ENCODE peak calls at places on chromosomes 7 and 10, in seven cellular contexts. P is GM19239; F is stimulated activated CD4-positive, alpha-beta T cell treated with anti-CD3 and anti-CD28 coated beads, Interleukin-15, amount 100 ng/mL, for 48 hours; B is nephron progenitor cell; H is midbrain; E is tibial artery; U is HL-60. D is an unnamed sample.

GRCh38 chr7:12623885-12624498 is 53.5 kb downstream of the SCIN start:
- DNase-seq in E (no peak), H (no peak), U (no peak), F (no peak), P (no peak), B (no peak), D (no peak)

GRCh38 chr7:7254319-7254718 is 72.0 kb downstream of the C1GALT1 start:
- DNase-seq in P (no peak), H (no peak), U (no peak), E (no peak), B (no peak), F (no peak), D (no peak)

GRCh38 chr10:64271508-64271907 is 750.3 kb downstream of the REEP3 start:
- DNase-seq in U (no peak), H (no peak), P (no peak), F (no peak), E (no peak), B (no peak), D (no peak)

GRCh38 chr10:63718006-63718405 is 196.8 kb downstream of the REEP3 start:
- DNase-seq in B (no peak), F (no peak), E (no peak), U (no peak), P (no peak), H (no peak), D (no peak)

GRCh38 chr10:47405829-47406547 is 21.9 kb upstream of the ZNF488 start:
- DNase-seq in P (no peak), E (peak), B (no peak), H (no peak), U (no peak), F (no peak), D (no peak)

GRCh38 chr10:112959207-112959838 is 9.3 kb downstream of the TCF7L2 start:
- DNase-seq in P (no peak), H (no peak), F (no peak), B (no peak), U (no peak), E (no peak), D (no peak)

GRCh38 chr7:4209126-4209525 is 473.0 kb upstream of the FOXK1 start:
- DNase-seq in H (no peak), P (no peak), B (no peak), U (no peak), E (peak), F (no peak), D (no peak)

GRCh38 chr7:23357190-23358093 is 58.3 kb downstream of the MALSU1 start:
- DNase-seq in H (no peak), P (peak), U (no peak), B (no peak), E (no peak), F (no peak), D (no peak)

GRCh38 chr10:36578306-36578705 is 547.1 kb upstream of the ANKRD30A start:
- DNase-seq in P (no peak), B (no peak), H (no peak), U (no peak), E (no peak), F (no peak), D (no peak)

GRCh38 chr7:143375298-143376034 is 5.7 kb upstream of the ZYX start:
- DNase-seq in F (no peak), P (no peak), B (no peak), U (no peak), E (no peak), H (no peak), D (no peak)

GRCh38 chr10:1395025-1395981 is 339.1 kb downstream of the WDR37 start:
- DNase-seq in P (no peak), U (no peak), H (no peak), E (peak), B (no peak), F (no peak), D (no peak)

GRCh38 chr7:103952408-103952807 is 37.0 kb downstream of the RELN start:
- DNase-seq in F (no peak), U (no peak), H (no peak), B (no peak), P (no peak), E (no peak), D (no peak)

GRCh38 chr7:155739538-155740140 is 72.6 kb downstream of the SHH start:
- DNase-seq in B (no peak), F (no peak), U (no peak), H (no peak), E (no peak), P (no peak), D (no peak)

GRCh38 chr7:2046581-2047271 is 186.0 kb downstream of the MAD1L1 start:
- DNase-seq in U (no peak), P (no peak), F (no peak), E (peak), B (no peak), H (no peak), D (no peak)

GRCh38 chr7:159014297-159015062 is 130.2 kb downstream of the VIPR2 start:
- DNase-seq in P (no peak), E (no peak), B (no peak), U (no peak), F (no peak), H (no peak), D (no peak)

GRCh38 chr10:128567561-128567960 is 441.3 kb upstream of the MKI67 start:
- DNase-seq in H (peak), P (no peak), B (no peak), E (no peak), F (no peak), U (no peak), D (no peak)

GRCh38 chr7:139830779-139831498 is 1.9 kb downstream of the TBXAS1 start:
- DNase-seq in B (no peak), H (no peak), F (no peak), U (no peak), P (no peak), E (no peak), D (no peak)

GRCh38 chr10:29324220-29324831 is 35.5 kb downstream of the LYZL1 start:
- DNase-seq in F (no peak), H (no peak), E (no peak), B (no peak), U (no peak), P (no peak), D (no peak)

GRCh38 chr10:68329506-68329861 is 2.4 kb upstream of the HNRNPH3 start:
- DNase-seq in H (no peak), B (no peak), E (no peak), F (no peak), P (no peak), U (no peak), D (no peak)

GRCh38 chr7:87152897-87153641 is 816 bp downstream of the DMTF1 start:
- DNase-seq in U (no peak), F (peak), H (peak), E (peak), B (peak), P (no peak), D (no peak)

GRCh38 chr7:7035851-7036250 is 146.5 kb upstream of the C1GALT1 start:
- DNase-seq in E (no peak), U (no peak), H (no peak), P (no peak), B (no peak), F (no peak), D (no peak)

GRCh38 chr7:48875300-48875916 is 48.9 kb upstream of the CDC14C start:
- DNase-seq in F (no peak), U (no peak), E (no peak), H (peak), P (no peak), B (peak), D (no peak)

GRCh38 chr10:123995461-123996131 is 97.8 kb downstream of the CHST15 start:
- DNase-seq in H (no peak), F (no peak), E (peak), P (peak), U (no peak), B (peak), D (no peak)

GRCh38 chr10:32205666-32206065 is 141.3 kb downstream of the EPC1 start:
- DNase-seq in B (no peak), H (no peak), E (no peak), P (no peak), F (no peak), U (no peak), D (no peak)

GRCh38 chr10:108362956-108363355 is 1198.5 kb upstream of the SORCS1 start:
- DNase-seq in P (no peak), B (no peak), F (no peak), U (no peak), H (no peak), E (no peak), D (no peak)